ENCODE peak calls at places on chromosomes 12 and 14, in four cellular contexts. O, D, G and I are unnamed samples.

GRCh38 chr14:26328766-26329165 is 269.1 kb downstream of the NOVA1 start:
- DNase-seq in O (no peak), D (no peak), G (no peak), I (no peak)

GRCh38 chr12:113292091-113292490 is 42.8 kb downstream of the SLC8B1 start:
- DNase-seq in O (no peak), D (no peak), G (no peak), I (peak; percentile 38)

GRCh38 chr14:32354716-32355115 is 25.6 kb downstream of the AKAP6 start:
- DNase-seq in O (no peak), D (no peak), G (no peak), I (no peak)

GRCh38 chr12:873954-874353 is 75.5 kb downstream of the RAD52 start:
- DNase-seq in O (no peak), D (no peak), G (no peak), I (no peak)

GRCh38 chr14:26984318-26985177 is 386.7 kb upstream of the NOVA1 start:
- DNase-seq in O (peak; percentile 73), D (peak; percentile 64), G (peak; percentile 64), I (no peak)

GRCh38 chr14:66634876-66635275 is 126.9 kb downstream of the GPHN start:
- DNase-seq in O (no peak), D (no peak), G (no peak), I (no peak)

GRCh38 chr12:118689793-118690192 is 291.5 kb upstream of the SRRM4 start:
- DNase-seq in O (no peak), D (no peak), G (no peak), I (no peak)

GRCh38 chr14:95485222-95485819 is 31.1 kb downstream of the SYNE3 start:
- DNase-seq in O (no peak), D (no peak), G (no peak), I (no peak)

GRCh38 chr14:30995674-30996073 is 29.8 kb upstream of the AP4S1 start:
- DNase-seq in O (no peak), D (no peak), G (no peak), I (no peak)

GRCh38 chr14:33568935-33569579 is 381.8 kb downstream of the EGLN3 start:
- DNase-seq in O (no peak), D (no peak), G (no peak), I (no peak)
- TF ChIP-seq CTCF in O (no peak), D (no peak), G (no peak), I (no peak)

DNA sequence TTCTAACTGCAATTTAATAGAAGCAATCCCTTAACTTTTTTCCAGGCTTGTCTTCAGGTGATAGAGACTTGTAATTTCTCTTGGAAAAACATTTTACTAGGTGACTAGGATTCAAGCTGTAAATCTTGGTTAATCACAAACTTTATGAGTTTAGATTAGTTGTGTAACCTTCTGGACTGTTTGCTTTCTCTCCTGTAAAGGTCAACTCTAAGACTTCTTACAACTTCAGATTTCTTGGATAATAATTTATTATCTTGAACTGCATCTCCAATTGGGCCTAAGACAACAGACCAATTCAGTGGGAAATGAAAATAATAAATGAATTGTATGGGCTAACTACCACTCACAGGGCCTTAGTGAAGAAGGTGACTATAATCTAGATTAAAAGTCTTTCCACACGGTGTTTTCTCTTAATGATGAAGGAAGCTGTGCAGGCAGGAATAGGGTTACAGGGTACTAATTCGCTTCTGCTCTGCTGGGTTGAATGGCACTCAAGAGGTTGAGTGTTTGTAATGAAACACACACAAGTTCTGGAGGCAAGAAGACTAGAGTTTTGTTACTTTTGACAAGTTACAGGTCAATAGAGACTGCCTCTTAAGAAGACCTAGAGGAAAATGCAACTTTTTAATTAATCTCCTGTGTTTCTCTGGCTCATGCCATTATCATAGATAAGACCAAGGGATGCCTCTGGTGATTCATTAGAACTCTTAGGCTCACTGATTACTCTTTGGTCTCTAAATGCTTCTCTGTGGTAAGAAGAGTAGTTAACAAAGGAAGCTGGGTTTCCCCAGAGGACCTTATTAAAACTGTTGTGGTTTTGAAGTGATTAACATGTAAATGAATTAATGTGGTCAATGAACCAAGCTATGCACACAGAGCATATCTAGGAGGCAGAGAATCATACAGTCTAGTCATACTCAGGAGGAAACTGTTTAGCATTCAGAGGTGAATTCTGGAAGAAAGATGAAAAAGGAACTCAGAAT is 30.0 kb upstream of the OR4E1 start:
- DNase-seq in O (no peak), D (no peak), G (no peak), I (no peak)
- H3K4me3 ChIP-seq in O (no peak overlapping the region), D (no peak overlapping the region), G (no peak overlapping the region), I (no peak overlapping the region)

DNA sequence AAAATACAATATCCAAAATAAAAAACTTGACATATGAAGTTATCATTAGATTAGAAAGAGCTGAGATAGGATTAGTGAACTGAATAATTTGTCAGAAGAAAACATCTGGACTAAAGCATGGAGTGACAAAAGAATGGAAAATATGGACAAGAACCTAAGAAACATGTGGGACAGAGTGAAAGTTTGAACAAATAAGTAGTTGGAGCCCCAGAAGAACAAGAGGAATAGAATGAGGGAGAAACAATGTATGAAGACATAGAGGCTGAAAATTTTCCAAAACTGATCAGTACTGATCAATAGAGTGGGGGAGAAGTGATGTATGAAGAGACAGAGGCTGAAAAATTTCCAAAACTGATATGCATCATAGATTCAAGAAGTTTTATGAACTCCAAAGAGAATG is 170.6 kb upstream of the CRY1 start:
- DNase-seq in O (no peak), D (no peak), G (no peak), I (no peak)
- TF ChIP-seq CTCF in O (no peak), D (no peak), G (no peak), I (no peak)

GRCh38 chr12:9925746-9926393 is 6.3 kb downstream of the CLEC2A start:
- DNase-seq in O (no peak), D (no peak), G (peak; percentile 16), I (no peak)

GRCh38 chr12:9922429-9922828 is 9.7 kb downstream of the CLEC2A start:
- DNase-seq in O (no peak), D (no peak), G (no peak), I (no peak)

GRCh38 chr12:9919443-9919842 is 12.7 kb downstream of the CLEC2A start:
- DNase-seq in O (no peak), D (no peak), G (no peak), I (no peak)

DNA sequence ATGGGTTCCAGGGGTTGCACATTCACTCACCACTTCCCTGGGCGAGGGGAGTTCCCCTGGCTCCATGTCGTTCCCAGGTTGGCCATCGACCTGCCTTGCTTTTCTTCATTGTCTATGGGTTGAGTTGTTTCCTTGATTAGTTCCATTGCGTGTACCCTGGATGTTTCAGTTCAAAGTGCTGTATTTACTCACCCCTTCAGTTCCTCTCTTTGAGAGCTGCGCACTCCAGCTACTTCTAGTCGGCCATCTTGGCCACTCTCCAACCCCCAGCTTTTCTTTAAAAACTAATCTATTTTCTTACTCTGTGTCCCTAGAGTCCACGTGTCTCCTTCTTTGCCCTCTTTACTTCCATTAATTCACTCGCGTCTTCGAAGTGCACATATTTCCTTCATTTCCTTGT is 11.7 kb downstream of the CLEC2A start:
- DNase-seq in O (no peak), D (no peak), G (no peak), I (no peak)
- H3K4me3 ChIP-seq in O (no peak overlapping the region), D (no peak overlapping the region), G (no peak overlapping the region), I (no peak overlapping the region)

GRCh38 chr12:87344699-87345098 is 684.5 kb downstream of the C12orf50 start:
- DNase-seq in O (no peak), D (no peak), G (no peak), I (no peak)
- TF ChIP-seq CTCF in O (no peak), D (no peak), G (peak; percentile 3), I (no peak)